ENCODE peak calls at places on chromosomes 12 and 14, in four cellular contexts. Y is WTC11, F is HepG2, S is K562. X is an unnamed sample.

GRCh38 chr14:89365071-89365801 is 51.8 kb downstream of the FOXN3 start:
- DNase-seq in Y (no peak), F (no peak), S (no peak), X (peak)

GRCh38 chr14:75982724-75983358 is 1.0 kb upstream of the TGFB3 start:
- DNase-seq in Y (no peak), F (no peak), S (no peak), X (no peak)

GRCh38 chr12:95118788-95119179 is 45.4 kb upstream of the NR2C1 start:
- DNase-seq in Y (no peak), F (no peak), S (no peak), X (no peak)

GRCh38 chr14:100504372-100505078 is 82.7 kb downstream of the BEGAIN start:
- DNase-seq in Y (no peak), F (peak), S (peak), X (no peak)

GRCh38 chr14:22837059-22837749 is 819 bp downstream of the MMP14 start:
- DNase-seq in Y (peak), F (peak), S (no peak), X (no peak)

GRCh38 chr12:125245601-125246345 is 180.5 kb downstream of the AACS start:
- DNase-seq in Y (no peak), F (no peak), S (no peak), X (no peak)

GRCh38 chr14:84622357-84622756 is 907.6 kb upstream of the FLRT2 start:
- DNase-seq in Y (no peak), F (no peak), S (no peak), X (no peak)

GRCh38 chr12:46442239-46442638 is 69.7 kb upstream of the SLC38A2 start:
- DNase-seq in Y (no peak), F (no peak), S (no peak), X (no peak)

GRCh38 chr12:80186727-80187217 is 87.4 kb downstream of the OTOGL start:
- DNase-seq in Y (peak), F (peak), S (peak), X (peak)

GRCh38 chr14:59018978-59019377 is 169.5 kb upstream of the DAAM1 start:
- DNase-seq in Y (peak), F (no peak), S (no peak), X (no peak)

DNA sequence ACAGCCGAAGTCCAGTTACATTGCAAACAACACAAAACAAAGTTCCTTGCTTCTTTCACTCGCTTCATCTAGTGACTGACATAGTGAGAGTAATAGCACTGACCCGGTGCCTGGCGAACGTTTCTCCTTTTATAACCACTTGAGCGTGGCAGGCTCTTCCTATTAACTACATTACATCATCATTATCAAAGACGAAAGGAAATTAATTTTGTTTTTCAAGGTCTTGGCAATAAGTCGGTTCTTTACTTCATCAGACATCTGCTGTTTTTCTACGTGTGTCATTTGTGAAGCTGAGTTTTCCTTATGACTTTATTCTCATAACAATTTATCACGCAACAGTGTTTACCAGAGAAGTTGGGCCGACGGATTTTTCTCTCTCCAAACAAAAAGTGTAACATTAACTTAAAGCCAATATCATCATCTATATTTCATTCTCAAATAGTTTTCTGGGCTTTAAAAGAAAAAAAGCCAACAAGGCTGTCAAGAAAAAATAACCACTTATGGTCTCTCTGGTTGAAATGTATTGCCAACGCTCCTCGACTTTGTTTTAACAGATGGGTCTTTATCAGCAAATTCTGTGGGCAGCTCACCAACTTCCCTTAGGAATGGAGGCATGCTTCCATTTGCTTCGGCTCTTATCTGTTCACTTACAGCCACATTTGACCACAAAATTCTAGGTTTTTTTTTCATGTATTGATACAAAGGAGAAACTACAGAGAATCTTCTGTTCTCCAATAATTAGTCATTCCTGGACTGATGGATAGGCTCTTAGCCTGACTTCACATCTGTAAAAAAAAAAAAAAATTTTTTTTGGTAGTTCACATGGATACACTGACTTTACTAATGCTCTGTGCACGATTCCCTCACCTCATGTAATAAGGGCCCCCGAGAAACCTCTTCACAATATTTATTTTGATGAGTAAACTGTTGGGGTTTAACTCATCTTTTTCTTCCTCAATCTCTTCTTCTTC is 97.1 kb upstream of the CDKN3 start:
- DNase-seq in Y (no peak), F (peak), S (no peak), X (no peak)
- TF ChIP-seq CREM in Y (no peak), F (no peak), S (no peak), X (no peak)

DNA sequence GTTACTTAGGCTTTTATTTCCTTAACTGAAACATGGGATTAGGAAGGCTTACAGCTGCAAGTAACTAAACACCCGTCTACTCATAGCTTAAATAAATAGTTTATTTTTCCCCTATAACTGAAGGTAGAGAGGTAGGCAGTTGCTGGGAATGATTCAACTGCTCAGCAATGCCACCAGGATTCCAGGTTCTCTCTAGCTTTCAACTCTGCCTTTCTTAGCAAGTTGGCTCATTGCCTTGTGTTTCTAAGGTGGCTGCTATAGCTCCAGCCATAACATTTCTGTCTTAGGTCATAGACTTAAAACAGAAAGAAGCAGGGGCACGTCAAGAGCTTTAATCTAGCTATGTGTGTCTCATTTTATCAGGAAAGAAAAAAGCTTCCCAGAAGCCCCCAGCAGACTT is 103.7 kb upstream of the MDM1 start:
- DNase-seq in Y (no peak), F (no peak), S (no peak), X (no peak)
- TF ChIP-seq MAX in Y (no peak), F (no peak), S (no peak), X (no peak)

GRCh38 chr12:51938744-51939143 is 12.8 kb upstream of the ACVR1B start:
- DNase-seq in Y (no peak), F (no peak), S (no peak), X (no peak)
- TF ChIP-seq CREM in Y (no peak), F (no peak), S (no peak), X (no peak)

GRCh38 chr14:24735984-24736630 is 102.1 kb upstream of the GZMB start:
- DNase-seq in Y (no peak), F (no peak), S (no peak), X (no peak)

GRCh38 chr14:24734917-24735500 is 101.0 kb upstream of the GZMB start:
- DNase-seq in Y (peak), F (peak), S (peak), X (no peak)
- TF ChIP-seq MAX in Y (no peak), F (no peak), S (no peak), X (no peak)

DNA sequence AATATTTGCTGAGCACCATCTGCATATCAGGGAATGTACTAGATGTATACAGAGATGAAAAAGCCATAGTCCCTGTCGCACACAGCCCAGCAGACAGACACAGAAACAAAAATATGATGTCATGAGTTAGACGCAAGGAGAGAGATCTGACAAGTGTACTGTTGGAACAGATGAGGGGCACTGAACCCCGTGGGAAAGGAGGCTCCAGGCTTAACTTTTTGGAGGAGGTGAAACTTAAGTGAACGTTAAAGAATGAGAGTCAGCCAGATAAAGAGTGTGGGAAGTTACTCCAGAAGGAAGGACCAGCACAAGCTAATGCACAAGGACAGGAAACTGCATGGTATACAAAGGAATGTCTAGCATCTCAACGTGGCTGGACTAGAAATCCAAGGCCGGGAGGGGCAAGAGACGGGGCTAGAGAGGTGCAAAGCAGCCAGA is 2.5 kb upstream of the ACTN1 start:
- DNase-seq in Y (no peak), F (no peak), S (no peak), X (no peak)
- TF ChIP-seq CREM in Y (no peak), F (no peak), S (no peak), X (no peak)

DNA sequence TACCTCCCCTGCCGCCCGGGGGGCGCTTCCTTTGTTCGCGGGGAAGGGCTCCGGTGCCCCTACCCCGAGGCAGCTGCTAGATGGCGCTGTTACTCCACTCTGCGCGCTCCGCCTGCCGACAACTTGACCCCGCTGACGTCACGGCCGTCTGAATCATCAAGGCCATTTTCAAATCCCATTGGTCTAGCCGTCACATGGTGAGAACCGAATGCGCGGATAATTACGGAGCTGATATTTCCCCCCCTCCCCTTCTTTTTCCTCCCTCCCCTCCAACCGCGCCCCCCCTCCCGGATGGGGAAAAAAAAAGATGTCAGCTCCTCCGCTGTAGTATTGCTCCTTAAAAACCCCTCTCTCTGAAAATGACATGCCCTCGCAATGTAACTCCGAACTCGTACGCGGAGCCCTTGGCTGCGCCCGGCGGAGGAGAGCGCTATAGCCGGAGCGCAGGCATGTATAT is at the start of gene HOXC10:
- DNase-seq in Y (peak), F (peak), S (peak), X (peak)
- TF ChIP-seq MAX in Y (no peak), F (no peak), S (no peak), X (peak)